ENCODE peak calls at places on chromosomes 13 and 19, in five cellular contexts. M is SK-N-SH, B is IMR-90, R is H1, S is K562. I is an unnamed sample.

GRCh38 chr19:33868821-33869412 is 72.2 kb downstream of the KCTD15 start:
- DNase-seq in M (peak), B (no peak), R (no peak), S (no peak), I (no peak)

GRCh38 chr13:27036236-27036981 is 135.2 kb downstream of the USP12 start:
- DNase-seq in M (no peak), B (no peak), R (no peak), S (no peak), I (peak)

GRCh38 chr13:42970824-42971669 is 21.0 kb downstream of the EPSTI1 start:
- DNase-seq in M (peak), B (peak), R (no peak), S (peak), I (peak)

GRCh38 chr19:44640518-44640917 is 3.2 kb upstream of the PVR start:
- DNase-seq in M (no peak), B (peak), R (no peak), S (no peak), I (no peak)

GRCh38 chr13:33349314-33349995 is 63.9 kb upstream of the STARD13 start:
- DNase-seq in M (no peak), B (no peak), R (no peak), S (no peak), I (no peak)

GRCh38 chr19:4795400-4795799 is 3.9 kb downstream of the FEM1A start:
- DNase-seq in M (no peak), B (peak), R (no peak), S (no peak), I (no peak)

GRCh38 chr13:30698023-30698422 is 37.3 kb upstream of the ALOX5AP start:
- DNase-seq in M (peak), B (peak), R (no peak), S (no peak), I (no peak)

GRCh38 chr19:31114585-31114984 is 234.7 kb downstream of the TSHZ3 start:
- DNase-seq in M (no peak), B (no peak), R (no peak), S (no peak), I (no peak)

GRCh38 chr19:43354305-43354627 is 780 bp downstream of the CD177 start:
- DNase-seq in M (peak), B (no peak), R (peak), S (no peak), I (no peak)

GRCh38 chr19:3814648-3815047 is 28.5 kb upstream of the MATK start:
- DNase-seq in M (no peak), B (no peak), R (no peak), S (no peak), I (no peak)

GRCh38 chr13:109787135-109787954 is 962 bp upstream of the IRS2 start:
- DNase-seq in M (peak), B (peak), R (no peak), S (peak), I (no peak)

GRCh38 chr13:67395577-67395976 is 165.4 kb upstream of the PCDH9 start:
- DNase-seq in M (no peak), B (no peak), R (no peak), S (no peak), I (no peak)

GRCh38 chr13:73849292-73849691 is 284.9 kb downstream of the KLF12 start:
- DNase-seq in M (no peak), B (peak), R (peak), S (no peak), I (peak)

GRCh38 chr13:22103046-22103445 is 432.2 kb downstream of the FGF9 start:
- DNase-seq in M (no peak), B (no peak), R (no peak), S (peak), I (no peak)

GRCh38 chr13:30334663-30335386 is 27.5 kb upstream of the KATNAL1 start:
- DNase-seq in M (peak), B (peak), R (no peak), S (peak), I (peak)

GRCh38 chr19:55620410-55620809 is 4.0 kb downstream of the ZNF784 start:
- DNase-seq in M (no peak), B (peak), R (no peak), S (no peak), I (no peak)

GRCh38 chr19:7067716-7068115 is 1.8 kb upstream of the ZNF557 start:
- DNase-seq in M (no peak), B (peak), R (no peak), S (no peak), I (no peak)

GRCh38 chr13:22926176-22927007 is 254.4 kb upstream of the SGCG start:
- DNase-seq in M (no peak), B (no peak), R (peak), S (peak), I (no peak)

GRCh38 chr13:90594694-90595093 is 752.8 kb upstream of the MIR17HG start:
- DNase-seq in M (no peak), B (peak), R (no peak), S (no peak), I (no peak)

GRCh38 chr19:10417598-10418280 is 2.6 kb upstream of the PDE4A start:
- DNase-seq in M (peak), B (no peak), R (no peak), S (peak), I (no peak)

GRCh38 chr13:52599853-52600603 is 42.2 kb upstream of the HNRNPA1L2 start:
- DNase-seq in M (peak), B (peak), R (no peak), S (no peak), I (no peak)

GRCh38 chr19:42421101-42421500 is 6.1 kb downstream of the LIPE start:
- DNase-seq in M (no peak), B (no peak), R (no peak), S (no peak), I (no peak)

GRCh38 chr13:97659602-97660001 is 225.6 kb downstream of the RAP2A start:
- DNase-seq in M (peak), B (peak), R (no peak), S (peak), I (no peak)

GRCh38 chr13:48818495-48818961 is 157.2 kb upstream of the FNDC3A start:
- DNase-seq in M (no peak), B (peak), R (no peak), S (no peak), I (no peak)

GRCh38 chr13:35475960-35476943 is at the start of gene MAB21L1:
- DNase-seq in M (peak), B (peak), R (no peak), S (no peak), I (no peak)
- H3K9ac ChIP-seq in M (peak), B (peak), R (peak), S (no peak), I (no peak)

GRCh38 chr19:19628499-19629134 is 597 bp upstream of the LPAR2 start:
- DNase-seq in M (peak), B (peak), R (peak), S (no peak), I (peak)
- TF ChIP-seq RAD21 in M (no peak), B (no peak), R (no peak), S (no peak), I (no peak)

GRCh38 chr13:71339010-71339409 is 528.0 kb downstream of the DACH1 start:
- DNase-seq in M (peak), B (no peak), R (no peak), S (no peak), I (no peak)

DNA sequence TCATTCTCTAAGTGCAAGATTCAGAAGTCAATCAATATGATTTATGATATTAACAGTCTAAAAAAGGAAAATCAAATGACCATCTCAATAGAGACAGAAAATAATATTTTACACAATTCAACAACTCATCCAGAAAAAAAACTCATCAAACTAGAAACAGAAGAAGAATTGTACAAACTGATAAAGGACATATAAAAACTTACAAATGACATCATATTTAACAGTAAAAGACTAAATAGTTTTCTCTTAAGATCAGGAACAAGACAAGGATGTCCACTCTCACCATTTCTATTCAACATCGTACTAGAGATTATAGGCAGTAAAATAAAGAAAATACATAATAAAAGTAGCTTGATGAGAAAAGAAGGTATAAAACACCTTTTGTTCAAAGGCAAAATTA is 527.3 kb downstream of the DACH1 start:
- DNase-seq in M (no peak), B (no peak), R (no peak), S (no peak), I (no peak)
- TF ChIP-seq CTCF in M (no peak), B (no peak), R (no peak), S (no peak), I (no peak)

GRCh38 chr19:50310759-50311465 is 18.3 kb downstream of the KCNC3 start:
- DNase-seq in M (no peak), B (no peak), R (no peak), S (no peak), I (no peak)

GRCh38 chr19:50309396-50310125 is 19.6 kb downstream of the KCNC3 start:
- DNase-seq in M (no peak), B (no peak), R (no peak), S (no peak), I (no peak)

GRCh38 chr19:50313812-50314536 is 15.2 kb downstream of the KCNC3 start:
- DNase-seq in M (peak), B (no peak), R (no peak), S (no peak), I (no peak)

GRCh38 chr19:50312967-50313811 is 16.0 kb downstream of the KCNC3 start:
- DNase-seq in M (no peak), B (no peak), R (no peak), S (no peak), I (no peak)

GRCh38 chr19:50311723-50312635 is 17.2 kb downstream of the KCNC3 start:
- DNase-seq in M (peak), B (no peak), R (peak), S (peak), I (no peak)
- H3K9ac ChIP-seq in M (no peak), B (no peak), R (peak), S (peak), I (no peak)

GRCh38 chr13:58620171-58620570 is 988.6 kb downstream of the PCDH17 start:
- DNase-seq in M (peak), B (no peak), R (no peak), S (no peak), I (no peak)

DNA sequence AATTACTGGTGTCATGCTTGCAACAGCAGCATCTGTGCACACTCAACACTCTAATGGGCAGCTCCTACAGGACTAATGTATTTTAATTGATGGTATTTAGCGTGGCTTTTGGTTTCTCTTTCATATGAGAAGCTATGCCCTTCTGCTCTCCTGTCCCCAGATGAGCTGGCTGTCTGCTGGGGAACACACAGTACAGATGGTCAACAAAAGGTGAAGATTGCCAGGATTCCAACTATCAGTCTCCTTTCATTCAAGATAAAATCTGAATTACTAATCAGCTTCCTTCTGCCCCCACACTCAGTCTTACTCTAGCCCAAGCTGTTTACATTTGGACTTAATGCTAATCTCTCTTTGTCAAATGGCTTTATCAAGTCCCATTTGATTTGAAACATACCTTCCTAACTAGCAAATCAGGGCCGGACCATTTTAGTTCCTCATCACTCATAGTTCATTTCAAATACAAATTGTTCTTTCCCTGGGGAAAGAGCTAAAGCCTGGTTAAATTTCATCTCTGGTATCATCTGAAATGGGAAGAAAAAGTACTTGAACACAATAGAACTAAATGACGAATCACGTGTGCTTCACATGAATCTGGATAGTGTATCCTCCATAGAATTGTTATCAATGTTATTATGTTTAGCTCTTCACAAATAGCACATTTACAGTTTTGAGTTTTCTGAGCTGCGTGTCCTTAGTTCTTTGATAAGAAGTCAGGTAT is 988.0 kb downstream of the PCDH17 start:
- DNase-seq in M (peak), B (no peak), R (no peak), S (no peak), I (no peak)
- TF ChIP-seq RAD21 in M (peak), B (no peak), R (no peak), S (no peak), I (no peak)

DNA sequence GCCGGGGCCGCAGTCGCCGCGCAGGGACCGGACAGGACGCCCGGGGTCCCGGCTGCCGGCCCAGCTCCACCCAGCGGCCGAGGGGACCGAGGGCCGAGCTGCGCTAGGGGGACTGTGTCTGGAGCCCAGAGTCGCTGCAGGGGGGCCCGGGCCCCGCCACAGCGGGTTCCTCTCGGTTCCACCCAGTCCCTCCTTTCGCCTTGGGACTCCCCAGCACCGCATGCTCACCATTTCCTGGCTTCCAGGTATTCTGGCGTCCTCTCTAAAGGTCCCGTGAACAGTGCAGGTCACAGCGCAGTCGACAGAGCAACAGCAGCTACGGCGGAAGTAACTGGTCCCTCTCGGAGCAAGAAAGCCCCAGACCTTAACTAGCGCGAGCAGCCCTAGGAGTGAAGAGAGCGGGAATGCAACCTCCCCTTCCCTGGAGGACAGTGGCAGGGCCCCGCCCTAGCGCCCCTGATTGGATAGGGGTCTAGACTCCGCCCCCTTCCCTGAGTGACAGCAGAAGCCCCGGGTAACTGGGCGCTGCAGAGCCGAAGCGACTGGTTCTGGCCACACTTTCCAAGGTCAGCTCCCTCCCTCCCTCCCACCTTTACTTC is at the start of gene ZNF878:
- DNase-seq in M (peak), B (peak), R (peak), S (peak), I (no peak)
- TF ChIP-seq CTCF in M (peak), B (no peak), R (no peak), S (no peak), I (no peak)

GRCh38 chr13:77387607-77388200 is 60.8 kb upstream of the MYCBP2 start:
- DNase-seq in M (no peak), B (no peak), R (no peak), S (no peak), I (no peak)

GRCh38 chr13:77388944-77389616 is 62.2 kb upstream of the MYCBP2 start:
- DNase-seq in M (no peak), B (no peak), R (no peak), S (no peak), I (no peak)

GRCh38 chr13:77389617-77389984 is 62.7 kb upstream of the MYCBP2 start:
- DNase-seq in M (no peak), B (no peak), R (no peak), S (no peak), I (no peak)

GRCh38 chr13:77390391-77390790 is 63.5 kb upstream of the MYCBP2 start:
- DNase-seq in M (no peak), B (no peak), R (no peak), S (no peak), I (no peak)

DNA sequence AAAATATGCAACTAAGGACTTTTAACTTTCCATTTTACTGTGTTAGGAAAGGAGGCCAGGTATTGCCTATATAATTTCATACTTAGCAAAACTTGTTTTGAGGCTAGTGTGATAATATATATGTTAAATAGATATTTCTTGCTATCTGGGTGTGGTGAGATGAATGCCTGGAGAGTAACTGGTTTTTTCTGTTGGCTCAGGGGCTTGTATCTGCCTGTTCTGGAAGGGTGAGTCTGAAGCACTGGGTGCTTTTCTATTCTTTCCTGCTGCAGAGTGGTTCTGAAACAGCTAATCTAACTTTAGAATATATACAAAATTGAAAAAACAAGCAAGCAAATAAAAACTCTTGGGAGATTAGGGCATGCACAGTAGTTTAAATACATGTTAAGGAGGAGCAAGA is 64.6 kb upstream of the MYCBP2 start:
- DNase-seq in M (no peak), B (no peak), R (no peak), S (no peak), I (no peak)
- H3K9ac ChIP-seq in M (no peak), B (no peak), R (no peak), S (no peak), I (no peak)

DNA sequence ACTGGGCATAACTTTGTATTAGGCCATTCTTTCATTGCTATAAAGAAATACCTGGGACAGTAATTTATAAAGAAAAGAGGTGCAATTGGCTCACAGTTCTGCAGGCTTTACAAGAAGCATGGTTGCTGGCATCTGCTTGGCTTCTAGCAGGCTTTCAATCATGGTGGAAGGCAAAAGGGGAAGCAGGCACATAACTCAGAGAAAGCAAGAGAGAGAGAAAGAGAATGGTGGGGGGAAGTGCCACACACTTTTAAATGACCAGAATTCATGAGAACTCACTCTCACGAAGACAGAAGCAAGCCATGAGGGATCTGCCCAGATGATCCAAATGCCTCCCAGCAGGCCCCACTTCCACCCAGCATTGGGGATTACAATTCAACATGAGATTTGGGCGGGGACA is 179.7 kb downstream of the SPRY2 start:
- DNase-seq in M (no peak), B (no peak), R (no peak), S (no peak), I (no peak)
- TF ChIP-seq RAD21 in M (no peak), B (no peak), R (no peak), S (no peak), I (no peak)

I was measured in HCT116.